ENCODE peak calls at places on chromosomes 3 and 15, in eight cellular contexts. W, A, J, M, R, L, D and Y are unnamed samples.

GRCh38 chr3:113985526-113985925 is 37.7 kb downstream of the ZDHHC23 start:
- DNase-seq in W (no peak), D (no peak), A (no peak), J (peak; percentile 17), R (no peak), M (no peak), L (no peak), Y (no peak)

GRCh38 chr15:65058394-65059368 is 9.1 kb downstream of the RASL12 start:
- DNase-seq in W (peak; percentile 63), D (no peak), A (no peak), M (no peak), L (no peak), R (no peak), J (no peak), Y (no peak)

GRCh38 chr15:40430271-40430805 is 10.4 kb upstream of the BAHD1 start:
- DNase-seq in L (no peak), M (no peak), R (no peak), A (no peak), D (no peak), W (no peak), J (peak; percentile 63), Y (no peak)

GRCh38 chr3:168088106-168088722 is 7.5 kb downstream of the GOLIM4 start:
- DNase-seq in D (no peak), M (no peak), A (no peak), R (no peak), L (no peak), J (peak; percentile 78), W (no peak), Y (peak; percentile 44)

GRCh38 chr15:51366911-51367310 is 25.5 kb downstream of the GLDN start:
- DNase-seq in R (no peak), L (peak; percentile 74), W (no peak), A (no peak), J (no peak), M (peak; percentile 82), D (no peak), Y (no peak)

GRCh38 chr3:177300039-177300833 is 103.0 kb upstream of the TBL1XR1 start:
- DNase-seq in W (no peak), L (peak; percentile 69), D (peak; percentile 84), R (no peak), A (no peak), M (peak; percentile 36), J (no peak), Y (no peak)

GRCh38 chr3:134054881-134055280 is 25.2 kb upstream of the SLCO2A1 start:
- DNase-seq in A (peak; percentile 13), J (no peak), R (no peak), L (no peak), M (no peak), D (no peak), W (no peak), Y (no peak)

GRCh38 chr3:194292331-194292730 is 58.8 kb downstream of the CPN2 start:
- DNase-seq in M (no peak), L (no peak), A (no peak), W (no peak), D (no peak), R (no peak), J (no peak), Y (no peak)

GRCh38 chr15:91216000-91216399 is 115.9 kb downstream of the SV2B start:
- DNase-seq in J (no peak), A (no peak), R (no peak), D (no peak), W (no peak), M (no peak), L (no peak), Y (no peak)

GRCh38 chr15:85592148-85592547 is 202.6 kb downstream of the KLHL25 start:
- DNase-seq in W (no peak), L (no peak), M (no peak), D (no peak), A (no peak), J (peak; percentile 21), R (no peak), Y (no peak)

GRCh38 chr3:46955801-46956259 is 20.7 kb downstream of the CCDC12 start:
- DNase-seq in J (no peak), A (peak; percentile 32), D (peak; percentile 26), R (no peak), L (no peak), M (no peak), W (no peak), Y (no peak)

GRCh38 chr3:71978150-71978721 is 193.3 kb upstream of the PROK2 start:
- DNase-seq in W (no peak), R (no peak), J (no peak), L (no peak), M (no peak), D (no peak), A (no peak), Y (peak; percentile 74)

GRCh38 chr3:33732394-33732793 is 14.3 kb upstream of the CLASP2 start:
- DNase-seq in A (no peak), L (no peak), M (no peak), J (peak; percentile 24), D (no peak), W (no peak), R (no peak), Y (no peak)

GRCh38 chr15:57444877-57445513 is 68.7 kb downstream of the CGNL1 start:
- DNase-seq in R (no peak), J (no peak), D (no peak), L (no peak), W (no peak), M (peak; percentile 49), A (no peak), Y (no peak)

GRCh38 chr15:40072216-40072990 is 33.4 kb upstream of the SRP14 start:
- DNase-seq in D (no peak), J (peak; percentile 45), W (no peak), A (peak; percentile 69), L (no peak), M (no peak), R (no peak), Y (no peak)

GRCh38 chr3:54847361-54847760 is 80.5 kb downstream of the LRTM1 start:
- DNase-seq in A (no peak), L (no peak), R (no peak), W (no peak), M (no peak), D (no peak), J (no peak), Y (no peak)

GRCh38 chr15:100601628-100602063 is 338 bp downstream of the LINS1 start:
- DNase-seq in R (no peak), A (no peak), L (no peak), W (no peak), M (no peak), J (no peak), D (no peak), Y (no peak)

GRCh38 chr3:46010519-46011113 is 15.0 kb upstream of the FYCO1 start:
- DNase-seq in L (no peak), D (no peak), R (no peak), M (no peak), W (no peak), J (no peak), A (no peak), Y (no peak)

GRCh38 chr15:28936081-28936480 is 50.3 kb downstream of the APBA2 start:
- DNase-seq in R (no peak), D (peak; percentile 37), A (no peak), J (no peak), M (no peak), L (no peak), W (peak; percentile 14), Y (no peak)

GRCh38 chr15:45653702-45654424 is 19.0 kb downstream of the SQOR start:
- DNase-seq in L (no peak), J (no peak), W (no peak), D (no peak), M (no peak), R (no peak), A (no peak), Y (no peak)

GRCh38 chr15:45647828-45648227 is 13.0 kb downstream of the SQOR start:
- DNase-seq in M (no peak), R (no peak), J (no peak), D (no peak), W (no peak), A (no peak), L (no peak), Y (no peak)

GRCh38 chr15:45654749-45655148 is 19.9 kb downstream of the SQOR start:
- DNase-seq in J (no peak), D (no peak), M (no peak), R (no peak), L (no peak), A (no peak), W (no peak), Y (no peak)

GRCh38 chr15:45648521-45649200 is 13.8 kb downstream of the SQOR start:
- DNase-seq in M (no peak), D (no peak), J (no peak), R (no peak), L (peak; percentile 67), W (no peak), A (no peak), Y (no peak)

GRCh38 chr15:45650889-45651525 is 16.2 kb downstream of the SQOR start:
- DNase-seq in D (no peak), W (no peak), M (no peak), R (no peak), J (no peak), L (no peak), A (peak; percentile 78), Y (no peak)
- TF ChIP-seq CTCF in D (no peak), W (no peak), M (no peak), R (no peak), J (no peak), L (no peak), A (no peak), Y (no peak)

DNA sequence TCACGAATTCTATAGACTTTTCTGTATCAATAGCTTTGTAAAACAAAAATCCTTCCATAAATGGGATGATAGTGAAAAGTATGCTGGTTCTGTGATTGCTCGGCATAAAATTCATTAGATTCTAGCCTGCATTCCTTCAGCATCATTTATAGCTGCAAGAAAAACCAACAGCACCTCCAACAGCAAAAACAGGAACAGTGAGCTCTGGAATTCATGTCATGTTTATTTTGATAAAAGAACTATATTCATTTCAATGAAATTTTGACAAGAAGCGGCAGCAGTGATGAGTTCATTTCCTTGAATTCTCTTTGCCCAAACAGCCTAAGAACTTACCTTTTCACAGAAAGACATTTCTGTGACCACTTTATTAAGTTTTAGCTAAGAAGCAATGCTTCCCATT is 515.2 kb upstream of the CCDC54 start:
- DNase-seq in L (no peak), W (no peak), D (no peak), M (no peak), A (no peak), R (no peak), J (no peak), Y (no peak)
- H3K4me3 ChIP-seq in L (no peak overlapping the region), W (no peak overlapping the region), D (no peak overlapping the region), M (no peak overlapping the region), A (no peak overlapping the region), R (peak overlapping the region; percentile 30), J (no peak overlapping the region), Y (no peak overlapping the region)

DNA sequence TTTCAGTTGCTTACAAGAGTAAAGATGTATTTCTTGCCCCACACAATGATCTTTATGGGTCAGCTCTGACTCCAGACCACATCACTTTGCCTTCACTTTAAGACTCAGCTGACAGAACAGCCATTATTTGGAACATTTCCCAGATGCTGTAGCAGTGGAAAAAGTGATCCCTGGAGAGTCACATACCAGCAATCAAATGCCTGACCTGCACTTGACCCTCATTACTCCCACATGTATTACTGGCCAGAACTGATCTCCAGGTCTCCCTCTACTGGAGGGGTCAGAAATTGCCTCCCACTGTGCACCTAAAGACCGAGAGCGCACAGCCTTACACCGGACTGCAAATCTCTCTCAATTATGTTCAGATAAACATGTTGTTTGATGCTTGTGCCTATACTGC is 88.6 kb upstream of the ZNF385D start:
- DNase-seq in R (no peak), L (no peak), J (peak; percentile 46), M (no peak), W (no peak), A (no peak), D (no peak), Y (no peak)
- TF ChIP-seq CTCF in R (peak; percentile 22), L (no peak), J (peak; percentile 61), M (no peak), W (no peak), A (no peak), D (no peak), Y (peak; percentile 19)

GRCh38 chr3:51700403-51700802 is 6.5 kb upstream of the GRM2 start:
- DNase-seq in A (no peak), M (no peak), R (no peak), D (no peak), L (no peak), J (no peak), W (no peak), Y (no peak)
- H3K4me3 ChIP-seq in A (no peak overlapping the region), M (no peak overlapping the region), R (no peak overlapping the region), D (no peak overlapping the region), L (no peak overlapping the region), J (no peak overlapping the region), W (no peak overlapping the region), Y (no peak overlapping the region)